ENCODE peak calls at places on chromosome 20, in seven cellular contexts. E, R, F, S, W, H and B are unnamed samples.

GRCh38 chr20:54539521-54540046 is 64.2 kb downstream of the DOK5 start:
- DNase-seq in S (no peak), E (no peak), H (no peak), F (no peak), R (no peak), W (no peak), B (no peak)

GRCh38 chr20:57747889-57748456 is 38.2 kb upstream of the PMEPA1 start:
- DNase-seq in E (no peak), H (no peak), S (no peak), W (no peak), R (no peak), F (no peak), B (no peak)

GRCh38 chr20:14826926-14827325 is 489.5 kb upstream of the FLRT3 start:
- DNase-seq in E (no peak), H (no peak), W (no peak), R (no peak), F (no peak), S (peak; percentile 36), B (no peak)

GRCh38 chr20:17042122-17042521 is 184.7 kb upstream of the PCSK2 start:
- DNase-seq in S (no peak), F (no peak), E (no peak), R (no peak), H (no peak), W (no peak), B (no peak)

GRCh38 chr20:39986231-39986904 is 702.7 kb downstream of the MAFB start:
- DNase-seq in W (peak; percentile 13), R (no peak), F (peak; percentile 90), S (peak; percentile 35), E (no peak), H (peak; percentile 82), B (no peak)

GRCh38 chr20:46366826-46367225 is 39.6 kb downstream of the ELMO2 start:
- DNase-seq in H (no peak), W (no peak), S (no peak), E (no peak), R (no peak), F (no peak), B (no peak)

GRCh38 chr20:36538026-36538764 is 3.1 kb upstream of the MYL9 start:
- DNase-seq in E (no peak), W (no peak), R (no peak), F (peak; percentile 19), H (no peak), S (no peak), B (no peak)

GRCh38 chr20:20547221-20547875 is 165.1 kb downstream of the RALGAPA2 start:
- DNase-seq in W (no peak), R (no peak), S (no peak), H (no peak), E (no peak), F (no peak), B (peak; percentile 52)

GRCh38 chr20:23584434-23585199 is 16.3 kb upstream of the CST9L start:
- DNase-seq in E (no peak), F (no peak), R (no peak), W (no peak), S (no peak), H (no peak), B (no peak)

GRCh38 chr20:49810491-49811190 is 2.0 kb upstream of the SLC9A8 start:
- DNase-seq in F (no peak), H (no peak), W (no peak), S (no peak), R (no peak), E (peak; percentile 99), B (no peak)